ENCODE peak calls at places on chromosomes 4 and X, in six cellular contexts. Z is AG09309, Y is suprapubic skin, R is endothelial cell, C is dorsolateral prefrontal cortex, F is omental fat pad. V is an unnamed sample.

GRCh38 chrX:23610491-23610890 is 56.8 kb upstream of the PRDX4 start:
- DNase-seq in Z (no peak), Y (no peak), R (no peak), C (no peak), F (no peak), V (no peak)

GRCh38 chr4:185955817-185956542 is 113.0 kb upstream of the TLR3 start:
- DNase-seq in Z (no peak), Y (no peak), R (no peak), C (peak), F (no peak), V (no peak)

GRCh38 chr4:112284166-112284565 is 1.5 kb downstream of the TIFA start:
- DNase-seq in Z (no peak), Y (no peak), R (no peak), C (no peak), F (no peak), V (no peak)

GRCh38 chrX:123797543-123798447 is 62.1 kb upstream of the XIAP start:
- DNase-seq in Z (no peak), Y (no peak), R (no peak), C (no peak), F (no peak), V (no peak)

GRCh38 chrX:136961594-136962135 is 72.1 kb downstream of the GPR101 start:
- DNase-seq in Z (no peak), Y (no peak), R (no peak), C (no peak), F (no peak), V (no peak)

GRCh38 chrX:107711521-107712041 is 64.0 kb downstream of the TSC22D3 start:
- DNase-seq in Z (no peak), Y (peak), R (no peak), C (no peak), F (no peak), V (no peak)

GRCh38 chr4:105154576-105154975 is 7.9 kb downstream of the TET2 start:
- DNase-seq in Z (no peak), Y (no peak), R (no peak), C (no peak), F (no peak), V (no peak)

GRCh38 chr4:33200377-33200776 is 2480.2 kb downstream of the PCDH7 start:
- DNase-seq in Z (no peak), Y (no peak), R (no peak), C (no peak), F (no peak), V (no peak)

GRCh38 chr4:71300964-71301363 is 37.9 kb upstream of the SLC4A4 start:
- DNase-seq in Z (no peak), Y (peak), R (no peak), C (no peak), F (no peak), V (no peak)

GRCh38 chrX:103565752-103566151 is 19.6 kb upstream of the TCEAL4 start:
- DNase-seq in Z (peak), Y (no peak), R (no peak), C (no peak), F (no peak), V (no peak)

GRCh38 chr4:105399535-105400161 is 74.2 kb downstream of the PPA2 start:
- DNase-seq in Z (peak), Y (no peak), R (no peak), C (no peak), F (no peak), V (no peak)

GRCh38 chrX:104318330-104319009 is 63.7 kb upstream of the ESX1 start:
- DNase-seq in Z (no peak), Y (no peak), R (no peak), C (no peak), F (no peak), V (no peak)

GRCh38 chrX:22800360-22800759 is 199.4 kb upstream of the DDX53 start:
- DNase-seq in Z (peak), Y (no peak), R (no peak), C (no peak), F (no peak), V (no peak)

GRCh38 chr4:5619913-5620625 is 88.3 kb downstream of the EVC2 start:
- DNase-seq in Z (peak), Y (no peak), R (no peak), C (no peak), F (no peak), V (no peak)

GRCh38 chr4:34046580-34046979 is 2197.7 kb downstream of the ARAP2 start:
- DNase-seq in Z (peak), Y (no peak), R (no peak), C (no peak), F (no peak), V (no peak)

GRCh38 chr4:137768196-137768595 is 235.9 kb upstream of the PCDH18 start:
- DNase-seq in Z (no peak), Y (no peak), R (no peak), C (no peak), F (no peak), V (no peak)

GRCh38 chrX:126448681-126449080 is 103.9 kb downstream of the DCAF12L1 start:
- DNase-seq in Z (no peak), Y (no peak), R (no peak), C (no peak), F (no peak), V (no peak)

GRCh38 chr4:122636697-122637096 is 15.8 kb upstream of the IL21 start:
- DNase-seq in Z (no peak), Y (no peak), R (no peak), C (no peak), F (no peak), V (no peak)

GRCh38 chrX:151922692-151923091 is 10.0 kb downstream of the MAGEA4 start:
- DNase-seq in Z (no peak), Y (no peak), R (no peak), C (no peak), F (no peak), V (no peak)

GRCh38 chrX:109934935-109935334 is 68.0 kb upstream of the TMEM164 start:
- DNase-seq in Z (no peak), Y (no peak), R (no peak), C (no peak), F (no peak), V (no peak)

GRCh38 chrX:31603411-31604120 is 531.7 kb upstream of the FTHL17 start:
- DNase-seq in Z (no peak), Y (no peak), R (no peak), C (no peak), F (no peak), V (no peak)

GRCh38 chr4:164997324-164997723 is 19.9 kb upstream of the TRIM61 start:
- DNase-seq in Z (no peak), Y (no peak), R (no peak), C (no peak), F (no peak), V (no peak)

GRCh38 chr4:121462660-121463261 is 81.9 kb upstream of the QRFPR start:
- DNase-seq in Z (peak), Y (no peak), R (peak), C (no peak), F (no peak), V (no peak)

GRCh38 chr4:7002336-7002735 is 40.8 kb upstream of the TADA2B start:
- DNase-seq in Z (no peak), Y (no peak), R (no peak), C (no peak), F (no peak), V (no peak)

GRCh38 chrX:21972721-21973120 is 32.2 kb downstream of the SMS start:
- DNase-seq in Z (no peak), Y (no peak), R (no peak), C (no peak), F (no peak), V (no peak)

GRCh38 chr4:168501407-168501806 is 4.6 kb downstream of the PALLD start:
- DNase-seq in Z (no peak), Y (no peak), R (no peak), C (no peak), F (no peak), V (no peak)

GRCh38 chr4:22456291-22456690 is 59.6 kb downstream of the ADGRA3 start:
- DNase-seq in Z (no peak), Y (no peak), R (no peak), C (no peak), F (no peak), V (no peak)

GRCh38 chrX:53239474-53239873 is 14.5 kb upstream of the KDM5C start:
- DNase-seq in Z (no peak), Y (no peak), R (peak), C (no peak), F (no peak), V (no peak)

GRCh38 chr4:67779631-67780030 is 25.4 kb upstream of the GNRHR start:
- DNase-seq in Z (no peak), Y (no peak), R (no peak), C (no peak), F (no peak), V (no peak)

GRCh38 chr4:3735196-3735595 is 31.0 kb upstream of the ADRA2C start:
- DNase-seq in Z (no peak), Y (no peak), R (no peak), C (no peak), F (no peak), V (no peak)

GRCh38 chr4:119020158-119020557 is 115.5 kb upstream of the MYOZ2 start:
- DNase-seq in Z (no peak), Y (no peak), R (no peak), C (no peak), F (no peak), V (no peak)

GRCh38 chr4:41878991-41879491 is 56.2 kb upstream of the TMEM33 start:
- DNase-seq in Z (no peak), Y (no peak), R (no peak), C (no peak), F (no peak), V (no peak)

GRCh38 chrX:23066588-23067281 is 67.0 kb downstream of the DDX53 start:
- DNase-seq in Z (no peak), Y (no peak), R (no peak), C (no peak), F (no peak), V (no peak)

GRCh38 chr4:15162465-15163283 is 160.4 kb downstream of the CPEB2 start:
- DNase-seq in Z (no peak), Y (no peak), R (no peak), C (no peak), F (no peak), V (no peak)
- TF ChIP-seq CTCF in Z (peak), Y (no peak), R (no peak), C (peak), F (no peak), V (no peak)

GRCh38 chr4:147837854-147838253 is 106.0 kb downstream of the ARHGAP10 start:
- DNase-seq in Z (no peak), Y (no peak), R (no peak), C (no peak), F (no peak), V (no peak)

GRCh38 chr4:147839651-147840050 is 107.8 kb downstream of the ARHGAP10 start:
- DNase-seq in Z (no peak), Y (no peak), R (no peak), C (no peak), F (no peak), V (no peak)

GRCh38 chr4:147839200-147839599 is 107.3 kb downstream of the ARHGAP10 start:
- DNase-seq in Z (no peak), Y (no peak), R (no peak), C (no peak), F (no peak), V (no peak)

GRCh38 chr4:147836807-147837206 is 104.9 kb downstream of the ARHGAP10 start:
- DNase-seq in Z (no peak), Y (no peak), R (no peak), C (no peak), F (no peak), V (no peak)

GRCh38 chr4:147837435-147837834 is 105.5 kb downstream of the ARHGAP10 start:
- DNase-seq in Z (no peak), Y (no peak), R (no peak), C (no peak), F (no peak), V (no peak)
- TF ChIP-seq CTCF in Z (peak), Y (no peak), R (no peak), C (no peak), F (no peak), V (peak)

GRCh38 chrX:48511561-48511960 is 2.8 kb downstream of the PORCN start:
- DNase-seq in Z (no peak), Y (no peak), R (peak), C (no peak), F (no peak), V (no peak)
- TF ChIP-seq CTCF in Z (peak), Y (no peak), R (no peak), C (no peak), F (no peak), V (no peak)

GRCh38 chr4:129218355-129218754 is 122.4 kb downstream of the C4orf33 start:
- DNase-seq in Z (no peak), Y (no peak), R (no peak), C (no peak), F (no peak), V (no peak)
- TF ChIP-seq CTCF in Z (no peak), Y (no peak), R (no peak), C (peak), F (no peak), V (peak)

GRCh38 chr4:109703664-109704351 is 563 bp upstream of the CASP6 start:
- DNase-seq in Z (no peak), Y (no peak), R (no peak), C (no peak), F (no peak), V (no peak)

GRCh38 chr4:109702950-109703663 is at the start of gene CASP6:
- DNase-seq in Z (no peak), Y (peak), R (peak), C (peak), F (peak), V (peak)

GRCh38 chr4:109699553-109700225 is 3.6 kb downstream of the CASP6 start:
- DNase-seq in Z (no peak), Y (no peak), R (no peak), C (no peak), F (no peak), V (no peak)

GRCh38 chr4:109701566-109702399 is 1.5 kb downstream of the CASP6 start:
- DNase-seq in Z (no peak), Y (no peak), R (peak), C (no peak), F (no peak), V (no peak)
- TF ChIP-seq CTCF in Z (no peak), Y (no peak), R (no peak), C (no peak), F (no peak), V (no peak)

GRCh38 chrX:49165901-49166881 is 3.6 kb downstream of the MAGIX start:
- DNase-seq in Z (no peak), Y (peak), R (peak), C (peak), F (no peak), V (peak)
- TF ChIP-seq CTCF in Z (peak), Y (peak), R (no peak), C (peak), F (no peak), V (peak)

DNA sequence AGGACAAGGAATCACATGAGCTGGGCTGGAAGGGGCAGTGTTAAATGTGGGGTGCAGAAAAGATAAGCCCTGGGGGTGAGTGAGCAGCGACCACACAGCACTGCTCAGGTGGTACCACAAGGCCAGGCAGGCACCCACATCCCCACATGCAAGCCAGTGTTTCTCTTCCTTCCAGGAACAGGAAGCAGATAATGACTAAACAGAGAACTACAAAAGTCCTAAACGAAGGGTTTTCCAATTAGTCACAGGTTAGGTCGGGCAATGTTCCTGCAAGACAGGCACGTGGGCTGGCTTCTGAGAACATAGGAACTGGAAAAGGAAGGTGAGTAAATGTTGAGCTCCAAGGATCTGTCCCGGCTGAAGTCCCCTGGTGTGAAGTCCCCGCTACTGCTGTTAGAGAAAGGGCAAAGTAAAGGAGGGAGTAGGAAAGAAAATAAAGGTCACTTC is 19.5 kb downstream of the RELL1 start:
- DNase-seq in Z (peak), Y (no peak), R (peak), C (no peak), F (no peak), V (no peak)
- TF ChIP-seq CTCF in Z (peak), Y (no peak), R (no peak), C (no peak), F (no peak), V (no peak)

GRCh38 chr4:154545689-154546088 is 4.5 kb downstream of the PLRG1 start:
- DNase-seq in Z (no peak), Y (no peak), R (no peak), C (no peak), F (no peak), V (no peak)

GRCh38 chr4:154551872-154552686 is 1.9 kb upstream of the PLRG1 start:
- DNase-seq in Z (peak), Y (peak), R (peak), C (peak), F (peak), V (peak)

DNA sequence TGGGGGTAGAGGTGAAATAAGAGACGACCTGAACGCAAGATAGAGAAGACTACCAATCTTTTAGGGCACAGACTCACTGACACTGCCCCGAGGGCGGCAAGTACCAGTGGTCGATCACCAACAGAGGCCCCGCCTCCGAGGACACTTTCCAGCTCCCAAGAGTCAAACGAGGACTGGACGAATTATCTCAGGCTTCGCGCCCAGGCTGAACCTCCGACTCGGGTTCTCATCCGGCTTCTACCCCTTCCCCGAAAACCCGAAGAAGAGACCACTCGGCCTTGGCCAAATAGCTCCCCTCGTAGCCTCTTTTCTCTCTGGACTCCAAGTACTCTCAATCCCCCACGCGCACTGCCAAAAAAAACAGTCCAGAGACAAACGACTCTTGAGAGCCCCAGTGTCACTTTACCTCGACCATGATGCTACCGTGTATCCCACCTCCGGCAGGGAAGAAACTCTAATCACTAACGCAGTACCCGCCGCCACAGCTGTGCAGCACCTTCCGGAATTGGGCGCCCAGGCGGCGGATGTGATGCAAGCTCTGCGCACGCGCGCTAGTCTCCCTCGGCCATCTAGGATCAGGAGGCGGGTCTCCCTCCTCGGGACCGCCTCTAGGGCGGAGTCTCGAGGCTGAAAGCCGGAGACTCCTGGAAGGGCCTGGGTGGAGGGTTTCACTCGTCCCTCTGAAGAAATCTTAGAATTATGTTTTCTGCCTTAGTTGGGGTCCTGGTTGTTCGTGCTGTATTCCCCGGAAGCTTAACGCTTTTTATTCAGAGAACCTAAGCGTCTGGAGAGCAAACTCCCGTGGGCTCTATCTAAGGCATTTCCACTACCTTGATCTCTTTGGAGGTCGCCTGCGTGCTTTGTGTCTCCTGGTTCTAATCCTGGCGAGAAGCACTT is at the start of gene PLRG1:
- DNase-seq in Z (peak), Y (peak), R (peak), C (peak), F (peak), V (peak)
- TF ChIP-seq CTCF in Z (no peak), Y (peak), R (no peak), C (peak), F (no peak), V (no peak)

GRCh38 chrX:118824173-118824782 is 654 bp downstream of the ZCCHC12 start:
- DNase-seq in Z (no peak), Y (no peak), R (peak), C (no peak), F (no peak), V (no peak)

GRCh38 chrX:118823263-118824172 is at the start of gene ZCCHC12:
- DNase-seq in Z (no peak), Y (no peak), R (peak), C (peak), F (no peak), V (no peak)
- TF ChIP-seq CTCF in Z (no peak), Y (no peak), R (no peak), C (no peak), F (no peak), V (no peak)